ENCODE peak calls at places on chromosomes 3 and 15, in four cellular contexts. One of them, this sample, is unnamed.

GRCh38 chr15:90042766-90043525 is 41.8 kb downstream of the ZNF710 start:
- DNase-seq in HepG2: no peak
- DNase-seq in A549: no peak
- DNase-seq in H1: no peak
- DNase-seq in this sample: no peak

GRCh38 chr15:99481406-99481805 is 84.4 kb upstream of the MEF2A start:
- DNase-seq in A549: no peak
- DNase-seq in HepG2: no peak
- DNase-seq in H1: no peak
- DNase-seq in this sample: no peak

GRCh38 chr3:84905556-84905920 is 53.3 kb upstream of the CADM2 start:
- DNase-seq in A549: no peak
- DNase-seq in HepG2: no peak
- DNase-seq in H1: no peak
- DNase-seq in this sample: no peak

GRCh38 chr15:43509002-43509922 is 8.1 kb upstream of the MAP1A start:
- DNase-seq in HepG2: peak
- DNase-seq in H1: no peak
- DNase-seq in A549: no peak
- DNase-seq in this sample: no peak

GRCh38 chr3:29335921-29336320 is 55.0 kb downstream of the RBMS3 start:
- DNase-seq in HepG2: no peak
- DNase-seq in A549: no peak
- DNase-seq in H1: no peak
- DNase-seq in this sample: no peak

GRCh38 chr3:15964605-15965061 is 166.9 kb upstream of the ANKRD28 start:
- DNase-seq in H1: no peak
- DNase-seq in A549: no peak
- DNase-seq in HepG2: no peak
- DNase-seq in this sample: no peak

GRCh38 chr3:30355622-30356021 is 250.8 kb upstream of the TGFBR2 start:
- DNase-seq in H1: no peak
- DNase-seq in HepG2: no peak
- DNase-seq in A549: no peak
- DNase-seq in this sample: no peak

GRCh38 chr15:51499379-51499976 is 123.1 kb downstream of the DMXL2 start:
- DNase-seq in HepG2: peak
- DNase-seq in H1: no peak
- DNase-seq in A549: peak
- DNase-seq in this sample: peak

GRCh38 chr15:38054488-38054887 is 120.0 kb downstream of the TMCO5A start:
- DNase-seq in A549: no peak
- DNase-seq in HepG2: no peak
- DNase-seq in H1: no peak
- DNase-seq in this sample: no peak

GRCh38 chr3:175258763-175259162 is 399.6 kb downstream of the NAALADL2 start:
- DNase-seq in A549: no peak
- DNase-seq in H1: no peak
- DNase-seq in HepG2: no peak
- DNase-seq in this sample: no peak

GRCh38 chr15:99440551-99441426 is 125.0 kb upstream of the MEF2A start:
- DNase-seq in A549: no peak
- DNase-seq in HepG2: no peak
- DNase-seq in H1: no peak
- DNase-seq in this sample: no peak

GRCh38 chr15:59399465-59400102 is 26.9 kb upstream of the MYO1E start:
- DNase-seq in H1: no peak
- DNase-seq in HepG2: no peak
- DNase-seq in A549: no peak
- DNase-seq in this sample: no peak

GRCh38 chr3:156617781-156618180 is 56.6 kb upstream of the TIPARP start:
- DNase-seq in A549: no peak
- DNase-seq in HepG2: no peak
- DNase-seq in H1: no peak
- DNase-seq in this sample: no peak

GRCh38 chr15:90599116-90599515 is 69.4 kb downstream of the CRTC3 start:
- DNase-seq in H1: no peak
- DNase-seq in A549: no peak
- DNase-seq in HepG2: no peak
- DNase-seq in this sample: no peak

GRCh38 chr3:54123538-54124196 is 1.3 kb downstream of the CACNA2D3 start:
- DNase-seq in A549: no peak
- DNase-seq in HepG2: no peak
- DNase-seq in H1: no peak
- DNase-seq in this sample: no peak

GRCh38 chr3:72018339-72018984 is 233.5 kb upstream of the PROK2 start:
- DNase-seq in A549: no peak
- DNase-seq in H1: no peak
- DNase-seq in HepG2: no peak
- DNase-seq in this sample: peak

GRCh38 chr15:29518442-29518841 is 248.8 kb upstream of the NSMCE3 start:
- DNase-seq in H1: no peak
- DNase-seq in A549: no peak
- DNase-seq in HepG2: no peak
- DNase-seq in this sample: no peak

GRCh38 chr3:40191850-40192448 is 117.6 kb upstream of the EIF1B start:
- DNase-seq in H1: peak
- DNase-seq in HepG2: peak
- DNase-seq in A549: peak
- DNase-seq in this sample: peak

GRCh38 chr3:76107935-76108570 is 322.7 kb upstream of the ZNF717 start:
- DNase-seq in A549: peak
- DNase-seq in HepG2: peak
- DNase-seq in H1: no peak
- DNase-seq in this sample: peak

GRCh38 chr3:169091196-169091595 is 572.3 kb downstream of the MECOM start:
- DNase-seq in HepG2: no peak
- DNase-seq in A549: no peak
- DNase-seq in H1: no peak
- DNase-seq in this sample: no peak

GRCh38 chr3:196632033-196632751 is 7.3 kb upstream of the NRROS start:
- DNase-seq in H1: peak
- DNase-seq in HepG2: peak
- DNase-seq in A549: peak
- DNase-seq in this sample: peak

GRCh38 chr15:63638828-63639227 is 41.6 kb downstream of the FBXL22 start:
- DNase-seq in A549: no peak
- DNase-seq in H1: no peak
- DNase-seq in HepG2: no peak
- DNase-seq in this sample: no peak

GRCh38 chr3:25515131-25515530 is 87.1 kb downstream of the RARB start:
- DNase-seq in A549: no peak
- DNase-seq in HepG2: no peak
- DNase-seq in H1: no peak
- DNase-seq in this sample: no peak

GRCh38 chr15:83362706-83363105 is 78.2 kb upstream of the BNC1 start:
- DNase-seq in H1: no peak
- DNase-seq in A549: no peak
- DNase-seq in HepG2: no peak
- DNase-seq in this sample: no peak

GRCh38 chr3:95123104-95123503 is 1060.2 kb downstream of the NSUN3 start:
- DNase-seq in H1: no peak
- DNase-seq in HepG2: no peak
- DNase-seq in A549: no peak
- DNase-seq in this sample: no peak

GRCh38 chr3:86996261-86996955 is 5.5 kb upstream of the VGLL3 start:
- DNase-seq in H1: no peak
- DNase-seq in A549: no peak
- DNase-seq in HepG2: no peak
- DNase-seq in this sample: no peak

GRCh38 chr3:112770026-112770626 is 76.5 kb downstream of the CD200R1L start:
- DNase-seq in HepG2: no peak
- DNase-seq in H1: no peak
- DNase-seq in A549: no peak
- DNase-seq in this sample: peak

GRCh38 chr15:69758291-69758771 is 305.7 kb downstream of the RPLP1 start:
- DNase-seq in HepG2: no peak
- DNase-seq in A549: no peak
- DNase-seq in H1: no peak
- DNase-seq in this sample: no peak

GRCh38 chr3:47664519-47664918 is 85.9 kb upstream of the CSPG5 start:
- DNase-seq in H1: no peak
- DNase-seq in A549: peak
- DNase-seq in HepG2: peak
- DNase-seq in this sample: no peak

GRCh38 chr3:47291158-47291753 is 8.5 kb downstream of the KLHL18 start:
- DNase-seq in HepG2: no peak
- DNase-seq in H1: no peak
- DNase-seq in A549: no peak
- DNase-seq in this sample: no peak

GRCh38 chr3:107523361-107524213 is 825 bp downstream of the BBX start:
- DNase-seq in H1: peak
- DNase-seq in HepG2: peak
- DNase-seq in A549: no peak
- DNase-seq in this sample: peak

GRCh38 chr3:129507181-129507831 is 21.1 kb upstream of the RHO start:
- DNase-seq in H1: no peak
- DNase-seq in A549: no peak
- DNase-seq in HepG2: no peak
- DNase-seq in this sample: no peak

GRCh38 chr3:5264896-5265770 is 77.6 kb downstream of the EDEM1 start:
- DNase-seq in HepG2: no peak
- DNase-seq in A549: no peak
- DNase-seq in H1: no peak
- DNase-seq in this sample: no peak

DNA sequence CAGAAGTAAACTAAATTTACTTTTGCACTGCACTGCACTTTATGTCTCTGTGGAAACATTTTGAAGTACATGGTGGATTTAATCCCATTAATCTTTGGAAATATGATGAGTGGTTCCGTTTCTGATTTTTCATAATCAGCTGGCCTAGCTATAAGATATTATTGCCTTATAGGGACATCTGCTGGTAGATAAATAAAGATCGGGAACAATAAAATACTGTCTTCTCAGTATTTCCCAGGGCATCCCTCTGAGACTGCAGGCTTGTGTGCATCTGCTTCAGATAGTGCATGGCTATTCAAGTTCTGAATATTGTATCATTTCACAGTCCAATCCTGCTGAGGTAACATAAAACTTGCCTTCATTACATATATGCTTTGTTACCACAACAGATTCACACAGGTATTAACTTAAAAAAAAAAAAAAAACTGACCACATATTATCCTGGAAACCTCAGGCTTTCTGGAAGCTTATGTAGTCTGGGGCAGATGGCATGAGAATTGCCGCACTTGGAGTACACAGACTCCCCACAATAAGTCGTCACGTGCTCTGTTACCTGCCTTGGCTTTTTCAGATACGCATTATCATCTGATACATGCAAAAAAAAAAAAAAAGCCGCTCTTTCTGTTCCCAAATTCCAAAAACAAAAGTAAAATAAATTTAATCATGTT is 330.8 kb upstream of the AGTR1 start:
- DNase-seq in HepG2: no peak
- DNase-seq in A549: peak
- DNase-seq in H1: no peak
- DNase-seq in this sample: no peak
- TF ChIP-seq RNF2 in HepG2: no peak
- TF ChIP-seq RNF2 in A549: no peak
- TF ChIP-seq RNF2 in H1: no peak
- TF ChIP-seq RNF2 in this sample: no peak

DNA sequence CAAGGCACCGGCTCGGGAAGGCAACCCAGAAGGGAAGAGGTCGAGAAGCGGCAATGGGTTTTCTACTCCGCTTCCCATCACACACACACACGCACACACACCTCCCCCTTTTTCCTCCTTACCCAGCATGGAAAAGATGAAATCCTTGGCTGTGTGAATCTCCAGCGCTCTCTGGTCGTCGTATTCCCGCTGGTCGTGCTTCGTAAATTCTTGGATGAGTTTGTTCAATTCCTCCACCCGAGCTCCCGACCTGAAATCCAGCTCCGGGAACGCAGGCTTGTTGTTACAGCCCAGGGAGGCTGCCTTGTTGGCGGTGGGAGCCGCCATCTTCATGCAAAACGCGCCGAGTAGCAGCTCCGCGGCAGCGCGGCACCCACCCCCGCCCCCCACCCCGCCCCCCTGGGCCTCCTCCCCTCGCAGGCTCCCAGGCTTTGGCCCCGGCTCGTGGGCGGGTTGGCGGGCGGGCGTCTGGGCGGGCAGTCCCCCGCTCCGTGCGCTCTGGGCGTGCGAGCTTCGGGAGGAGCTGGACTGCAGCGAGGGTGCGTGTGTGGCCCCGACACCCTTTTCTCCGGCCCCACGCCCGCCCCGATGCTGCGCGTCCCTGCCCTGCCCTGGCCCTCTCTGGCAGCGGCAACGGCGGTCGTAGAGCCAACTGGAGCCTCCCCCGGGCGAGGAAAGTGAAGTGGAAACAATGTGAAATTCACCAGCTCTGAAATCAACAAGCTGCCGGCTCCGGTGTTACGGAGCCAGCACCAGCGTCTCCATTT is at the start of gene MB21D2:
- DNase-seq in A549: peak
- DNase-seq in H1: peak
- DNase-seq in HepG2: peak
- DNase-seq in this sample: peak
- TF ChIP-seq POLR2A in A549: peak
- TF ChIP-seq POLR2A in H1: peak
- TF ChIP-seq POLR2A in HepG2: peak
- TF ChIP-seq POLR2A in this sample: no peak

GRCh38 chr15:30984118-30984517 is 7.3 kb downstream of the MTMR10 start:
- DNase-seq in H1: no peak
- DNase-seq in A549: no peak
- DNase-seq in HepG2: no peak
- DNase-seq in this sample: no peak
- TF ChIP-seq RNF2 in H1: no peak
- TF ChIP-seq RNF2 in A549: no peak
- TF ChIP-seq RNF2 in HepG2: no peak
- TF ChIP-seq RNF2 in this sample: no peak

DNA sequence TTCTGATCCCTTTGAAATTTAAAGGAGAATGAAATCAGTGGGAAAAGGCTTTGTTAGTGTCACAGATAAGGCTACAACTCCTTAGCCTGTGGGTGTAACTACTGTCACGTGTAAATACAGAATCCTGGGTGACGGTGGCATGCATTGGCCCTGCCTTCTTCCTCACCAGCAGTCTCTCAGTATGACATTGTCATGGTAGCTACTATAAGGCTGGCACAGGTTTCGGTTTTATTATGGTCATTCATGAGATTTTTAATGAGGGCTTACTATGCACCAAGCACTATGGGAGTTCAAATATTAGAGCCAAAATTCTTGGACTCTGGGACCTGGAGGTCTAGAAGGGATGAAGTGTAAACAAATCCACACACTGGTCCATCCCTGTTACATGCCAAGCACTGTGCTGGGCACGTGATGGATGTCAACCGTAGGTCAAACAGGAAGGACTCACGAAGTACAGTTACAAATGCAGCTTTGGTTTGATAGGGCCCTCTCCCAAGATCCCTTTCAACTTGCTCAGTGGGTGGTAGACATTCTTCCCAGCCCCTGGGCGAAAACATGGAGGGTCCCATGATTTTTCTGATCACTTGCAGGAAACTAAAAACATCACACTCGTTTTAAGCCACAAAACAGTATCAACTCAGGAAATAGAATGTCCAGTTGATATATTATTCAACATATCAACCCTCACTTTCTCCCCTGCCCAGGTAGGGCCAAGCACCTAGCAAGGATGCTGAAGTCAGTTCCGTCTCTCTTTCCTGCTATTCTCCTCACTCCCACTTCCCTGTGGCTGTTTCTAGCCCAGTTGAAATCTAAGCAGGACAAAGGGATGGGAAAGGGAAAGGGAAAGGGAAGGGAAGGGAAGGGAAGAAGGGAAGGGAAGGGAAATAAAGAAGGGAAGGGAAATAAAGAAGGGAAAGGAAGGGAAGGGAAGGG is 25.3 kb downstream of the BFSP2 start:
- DNase-seq in A549: no peak
- DNase-seq in H1: no peak
- DNase-seq in HepG2: no peak
- DNase-seq in this sample: no peak
- TF ChIP-seq POLR2A in A549: no peak
- TF ChIP-seq POLR2A in H1: peak
- TF ChIP-seq POLR2A in HepG2: no peak
- TF ChIP-seq POLR2A in this sample: peak